ENCODE peak calls at places on chromosome 1, in seven cellular contexts. One of them, this sample, is unnamed. For H3K4me1 and H3K9me3, the result is how much of the 10 kb centered on the place peaks cover.

GRCh38 chr1:169829671-169830070 is 35.0 kb upstream of the METTL18 start:
- DNase-seq in transverse colon: no peak
- DNase-seq in tibial artery: no peak
- DNase-seq in cardiac muscle cell: no peak
- DNase-seq in uterus: no peak
- DNase-seq in right lobe of liver: no peak
- DNase-seq in neural progenitor cell: no peak
- DNase-seq in this sample: no peak

GRCh38 chr1:115452600-115453329 is 114.7 kb upstream of the NGF start:
- DNase-seq in cardiac muscle cell: no peak
- DNase-seq in uterus: no peak
- DNase-seq in right lobe of liver: no peak
- DNase-seq in transverse colon: no peak
- DNase-seq in tibial artery: no peak
- DNase-seq in neural progenitor cell: no peak
- DNase-seq in this sample: no peak

GRCh38 chr1:181632960-181633359 is 149.6 kb downstream of the CACNA1E start:
- DNase-seq in right lobe of liver: no peak
- DNase-seq in tibial artery: no peak
- DNase-seq in transverse colon: no peak
- DNase-seq in uterus: no peak
- DNase-seq in cardiac muscle cell: no peak
- DNase-seq in neural progenitor cell: no peak
- DNase-seq in this sample: no peak

GRCh38 chr1:163085041-163085903 is 16.1 kb downstream of the RGS4 start:
- DNase-seq in transverse colon: no peak
- DNase-seq in right lobe of liver: no peak
- DNase-seq in tibial artery: peak
- DNase-seq in neural progenitor cell: no peak
- DNase-seq in uterus: no peak
- DNase-seq in cardiac muscle cell: no peak
- DNase-seq in this sample: no peak

GRCh38 chr1:62544570-62544969 is 52.8 kb upstream of the ANGPTL3 start:
- DNase-seq in neural progenitor cell: no peak
- DNase-seq in right lobe of liver: no peak
- DNase-seq in tibial artery: no peak
- DNase-seq in uterus: no peak
- DNase-seq in transverse colon: no peak
- DNase-seq in cardiac muscle cell: no peak
- DNase-seq in this sample: no peak

GRCh38 chr1:23825076-23825761 is at the start of gene HMGCL:
- DNase-seq in cardiac muscle cell: peak
- DNase-seq in transverse colon: peak
- DNase-seq in uterus: peak
- DNase-seq in neural progenitor cell: peak
- DNase-seq in right lobe of liver: peak
- DNase-seq in tibial artery: peak
- DNase-seq in this sample: peak

GRCh38 chr1:210647406-210648333 is 319.0 kb downstream of the HHAT start:
- DNase-seq in right lobe of liver: no peak
- DNase-seq in neural progenitor cell: no peak
- DNase-seq in cardiac muscle cell: no peak
- DNase-seq in tibial artery: no peak
- DNase-seq in uterus: no peak
- DNase-seq in transverse colon: no peak
- DNase-seq in this sample: no peak

GRCh38 chr1:243927401-243927800 is 77.4 kb upstream of the AKT3 start:
- DNase-seq in uterus: no peak
- DNase-seq in tibial artery: no peak
- DNase-seq in right lobe of liver: no peak
- DNase-seq in neural progenitor cell: no peak
- DNase-seq in cardiac muscle cell: no peak
- DNase-seq in transverse colon: no peak
- DNase-seq in this sample: no peak

GRCh38 chr1:183480971-183481431 is 8.7 kb downstream of the SMG7 start:
- DNase-seq in cardiac muscle cell: no peak
- DNase-seq in tibial artery: no peak
- DNase-seq in uterus: no peak
- DNase-seq in transverse colon: no peak
- DNase-seq in right lobe of liver: no peak
- DNase-seq in neural progenitor cell: no peak
- DNase-seq in this sample: no peak

GRCh38 chr1:212242288-212242984 is 42.8 kb upstream of the PPP2R5A start:
- DNase-seq in cardiac muscle cell: no peak
- DNase-seq in neural progenitor cell: no peak
- DNase-seq in transverse colon: no peak
- DNase-seq in right lobe of liver: peak
- DNase-seq in uterus: no peak
- DNase-seq in tibial artery: no peak
- DNase-seq in this sample: no peak

DNA sequence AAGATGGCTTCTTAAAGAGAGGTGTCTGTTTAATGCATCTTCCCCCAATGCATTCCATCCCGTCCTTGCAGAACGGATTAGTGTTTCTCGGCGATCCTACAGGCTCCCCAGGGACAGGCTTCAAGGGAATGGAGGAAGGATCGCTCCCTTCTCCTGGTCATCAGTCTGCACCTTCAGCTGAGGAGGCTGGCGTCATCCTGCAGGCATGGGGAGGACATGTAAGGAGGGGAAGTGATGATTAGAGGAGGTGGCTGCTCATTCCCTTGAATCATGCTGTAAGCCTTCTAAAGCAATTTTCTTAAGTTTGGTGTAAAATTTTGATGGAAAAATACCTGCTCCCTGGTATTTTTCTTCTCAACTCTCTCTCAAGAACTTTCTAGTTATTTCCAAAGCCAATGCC is 603.6 kb downstream of the NPHP4 start:
- DNase-seq in cardiac muscle cell: no peak
- DNase-seq in neural progenitor cell: peak
- DNase-seq in transverse colon: no peak
- DNase-seq in right lobe of liver: no peak
- DNase-seq in uterus: no peak
- DNase-seq in tibial artery: no peak
- DNase-seq in this sample: no peak
- H3K4me3 ChIP-seq in cardiac muscle cell: no peak
- H3K4me3 ChIP-seq in neural progenitor cell: no peak
- H3K4me3 ChIP-seq in transverse colon: no peak
- H3K4me3 ChIP-seq in right lobe of liver: no peak
- H3K4me3 ChIP-seq in uterus: no peak
- H3K4me3 ChIP-seq in tibial artery: no peak
- H3K4me3 ChIP-seq in this sample: no peak

DNA sequence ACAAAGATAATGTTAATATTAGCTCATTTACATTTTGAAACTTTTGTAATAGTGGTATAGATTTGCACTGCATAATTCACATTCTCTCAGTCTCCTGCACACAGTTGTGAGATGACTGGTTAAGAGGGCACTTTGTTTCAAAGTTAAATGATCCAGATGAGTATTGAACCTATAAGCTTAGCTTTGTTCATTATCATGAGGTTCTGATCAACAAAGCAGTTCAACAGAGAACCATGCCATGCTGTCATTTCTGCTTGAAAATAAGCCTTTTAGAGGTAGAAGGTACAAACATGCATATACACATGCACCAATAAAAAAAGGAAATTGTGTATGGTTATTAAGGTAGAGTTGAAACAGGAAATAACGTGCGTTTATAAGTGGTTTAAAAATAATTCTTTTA is 4.8 kb downstream of the RAP1A start:
- DNase-seq in transverse colon: no peak
- DNase-seq in tibial artery: no peak
- DNase-seq in uterus: no peak
- DNase-seq in right lobe of liver: no peak
- DNase-seq in cardiac muscle cell: no peak
- DNase-seq in neural progenitor cell: no peak
- DNase-seq in this sample: no peak
- H3K4me1 ChIP-seq in transverse colon: half or more
- H3K4me1 ChIP-seq in tibial artery: under half
- H3K4me1 ChIP-seq in uterus: under half
- H3K4me1 ChIP-seq in right lobe of liver: under half
- H3K4me1 ChIP-seq in cardiac muscle cell: under half
- H3K4me1 ChIP-seq in neural progenitor cell: under half
- H3K4me1 ChIP-seq in this sample: under half

GRCh38 chr1:49136738-49137251 is 360.1 kb upstream of the BEND5 start:
- DNase-seq in transverse colon: no peak
- DNase-seq in cardiac muscle cell: no peak
- DNase-seq in uterus: no peak
- DNase-seq in tibial artery: no peak
- DNase-seq in neural progenitor cell: no peak
- DNase-seq in right lobe of liver: no peak
- DNase-seq in this sample: no peak
- H3K9me3 ChIP-seq in transverse colon: under half
- H3K9me3 ChIP-seq in cardiac muscle cell: under half
- H3K9me3 ChIP-seq in uterus: under half
- H3K9me3 ChIP-seq in tibial artery: under half
- H3K9me3 ChIP-seq in neural progenitor cell: under half
- H3K9me3 ChIP-seq in right lobe of liver: under half
- H3K9me3 ChIP-seq in this sample: under half

DNA sequence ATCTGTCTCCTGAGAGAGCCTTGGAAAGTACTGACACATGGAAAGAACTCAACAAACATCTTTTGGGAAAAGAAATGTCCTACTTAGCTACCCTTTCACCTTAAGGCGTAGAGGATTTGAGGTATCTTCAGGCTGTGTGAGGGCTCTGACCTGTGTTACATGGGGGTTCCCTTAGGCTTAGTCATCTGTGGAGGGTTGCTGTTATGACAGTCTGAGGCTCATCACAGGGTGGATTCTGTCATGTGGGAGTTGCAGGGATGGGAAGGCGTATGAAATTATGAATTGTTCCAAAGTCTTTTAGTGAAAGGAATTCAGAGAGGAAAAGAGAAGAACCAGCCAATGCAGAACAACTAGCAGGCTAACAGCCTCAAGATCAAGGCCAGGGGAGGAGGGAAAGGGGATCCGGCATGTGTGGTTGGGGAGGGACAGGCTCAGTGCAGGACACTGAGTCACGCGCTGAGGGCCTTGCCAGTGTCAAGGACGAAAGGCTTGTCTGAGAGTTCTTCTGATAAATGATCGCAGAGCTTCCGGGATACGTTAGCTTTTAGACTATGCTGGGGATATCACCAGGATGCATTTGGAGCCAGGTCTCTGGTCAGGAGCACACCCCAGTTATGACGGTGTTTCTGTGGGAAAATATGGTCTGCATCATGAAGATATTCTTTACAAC is 24.6 kb upstream of the PLA2G2C start:
- DNase-seq in neural progenitor cell: no peak
- DNase-seq in uterus: no peak
- DNase-seq in cardiac muscle cell: no peak
- DNase-seq in tibial artery: no peak
- DNase-seq in transverse colon: no peak
- DNase-seq in right lobe of liver: peak
- DNase-seq in this sample: no peak
- H3K4me3 ChIP-seq in neural progenitor cell: no peak
- H3K4me3 ChIP-seq in uterus: no peak
- H3K4me3 ChIP-seq in cardiac muscle cell: no peak
- H3K4me3 ChIP-seq in tibial artery: no peak
- H3K4me3 ChIP-seq in transverse colon: no peak
- H3K4me3 ChIP-seq in right lobe of liver: no peak
- H3K4me3 ChIP-seq in this sample: no peak

DNA sequence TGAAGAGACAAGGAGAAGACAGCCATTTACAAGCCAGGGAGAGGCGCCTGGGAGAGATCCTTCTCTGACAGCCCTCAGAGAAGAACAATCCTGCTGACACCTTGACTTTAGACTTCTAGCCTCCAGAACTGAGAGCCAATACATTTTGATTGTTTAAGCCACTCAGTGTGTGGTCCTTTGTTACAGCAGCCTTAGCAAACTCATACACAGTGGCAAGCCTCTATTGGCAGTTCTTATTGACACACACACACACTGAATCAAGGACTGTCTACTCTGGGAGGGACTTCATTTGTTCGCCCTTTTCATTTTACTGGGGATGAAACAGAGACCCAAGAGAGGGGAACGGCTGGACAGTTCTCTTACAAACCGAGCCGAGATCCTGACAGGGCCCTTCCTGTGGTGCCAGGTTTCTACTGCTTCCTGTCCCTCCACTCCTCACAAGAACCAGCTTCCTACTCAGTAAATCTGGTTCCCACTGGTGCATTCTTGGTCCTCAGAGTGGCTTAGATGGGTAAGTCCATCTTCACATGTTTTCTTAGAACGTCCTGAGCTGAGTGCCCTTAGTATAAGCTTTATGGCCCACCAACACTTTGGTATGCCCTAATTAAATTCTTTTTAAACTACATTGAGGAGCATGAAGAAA is 14.7 kb downstream of the SLAMF1 start:
- DNase-seq in cardiac muscle cell: no peak
- DNase-seq in uterus: no peak
- DNase-seq in transverse colon: no peak
- DNase-seq in neural progenitor cell: no peak
- DNase-seq in right lobe of liver: no peak
- DNase-seq in tibial artery: no peak
- DNase-seq in this sample: no peak
- H3K4me1 ChIP-seq in cardiac muscle cell: under half
- H3K4me1 ChIP-seq in uterus: under half
- H3K4me1 ChIP-seq in transverse colon: under half
- H3K4me1 ChIP-seq in neural progenitor cell: under half
- H3K4me1 ChIP-seq in right lobe of liver: under half
- H3K4me1 ChIP-seq in tibial artery: under half
- H3K4me1 ChIP-seq in this sample: under half

GRCh38 chr1:2823921-2824660 is 22.6 kb upstream of the TTC34 start:
- DNase-seq in transverse colon: no peak
- DNase-seq in neural progenitor cell: no peak
- DNase-seq in tibial artery: no peak
- DNase-seq in right lobe of liver: no peak
- DNase-seq in cardiac muscle cell: no peak
- DNase-seq in uterus: no peak
- DNase-seq in this sample: peak

GRCh38 chr1:2826736-2827292 is 25.3 kb upstream of the TTC34 start:
- DNase-seq in cardiac muscle cell: no peak
- DNase-seq in tibial artery: no peak
- DNase-seq in transverse colon: no peak
- DNase-seq in neural progenitor cell: no peak
- DNase-seq in uterus: no peak
- DNase-seq in right lobe of liver: no peak
- DNase-seq in this sample: peak

GRCh38 chr1:2825487-2826189 is 24.1 kb upstream of the TTC34 start:
- DNase-seq in transverse colon: no peak
- DNase-seq in right lobe of liver: no peak
- DNase-seq in cardiac muscle cell: no peak
- DNase-seq in neural progenitor cell: no peak
- DNase-seq in uterus: no peak
- DNase-seq in tibial artery: no peak
- DNase-seq in this sample: peak

GRCh38 chr1:2826316-2826715 is 24.8 kb upstream of the TTC34 start:
- DNase-seq in neural progenitor cell: no peak
- DNase-seq in cardiac muscle cell: no peak
- DNase-seq in transverse colon: no peak
- DNase-seq in tibial artery: no peak
- DNase-seq in uterus: no peak
- DNase-seq in right lobe of liver: no peak
- DNase-seq in this sample: peak

DNA sequence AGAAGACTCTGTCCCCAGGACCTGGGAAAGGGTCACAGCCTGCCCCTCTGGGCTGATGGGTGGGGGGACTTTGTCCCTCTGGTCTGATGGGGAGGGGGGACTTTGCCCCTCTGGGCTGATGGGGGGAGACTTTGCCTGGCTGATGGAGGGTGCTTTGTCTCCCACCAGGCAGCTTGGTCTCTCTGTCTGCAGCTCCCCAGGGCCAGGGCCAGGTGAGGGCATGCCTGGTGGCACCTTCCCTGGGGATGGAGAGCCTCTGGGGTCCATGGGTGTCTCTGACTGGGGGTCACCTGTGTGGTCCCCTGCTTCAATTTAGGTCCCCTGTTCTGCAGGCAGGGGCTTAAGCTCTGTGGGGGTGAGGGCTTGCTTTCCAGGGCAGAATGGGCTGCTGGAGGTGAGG is 23.5 kb upstream of the TTC34 start:
- DNase-seq in neural progenitor cell: no peak
- DNase-seq in tibial artery: no peak
- DNase-seq in right lobe of liver: no peak
- DNase-seq in uterus: no peak
- DNase-seq in cardiac muscle cell: no peak
- DNase-seq in transverse colon: no peak
- DNase-seq in this sample: peak
- H3K9me3 ChIP-seq in neural progenitor cell: under half
- H3K9me3 ChIP-seq in tibial artery: under half
- H3K9me3 ChIP-seq in right lobe of liver: under half
- H3K9me3 ChIP-seq in uterus: under half
- H3K9me3 ChIP-seq in cardiac muscle cell: under half
- H3K9me3 ChIP-seq in transverse colon: under half
- H3K9me3 ChIP-seq in this sample: under half

This sample was measured in kidney.